ENCODE peak calls at places on chromosome 4, in eight cellular contexts. D is B cell, Q is astrocyte, K is fibroblast of villous mesenchyme, M is AG10803, X is heart right ventricle, R is left lung, E is GM23338. C is an unnamed sample.

GRCh38 chr4:151418385-151418784 is 9.4 kb downstream of the FHIP1A start:
- DNase-seq in D (no peak), Q (peak), K (peak), M (peak), X (no peak), R (no peak), E (no peak), C (no peak)

GRCh38 chr4:101774807-101775206 is 15.7 kb upstream of the BANK1 start:
- DNase-seq in D (no peak), Q (no peak), K (peak), M (peak), X (no peak), R (no peak), E (no peak), C (no peak)

GRCh38 chr4:136055360-136055759 is 1476.9 kb downstream of the PCDH18 start:
- DNase-seq in D (no peak), Q (no peak), K (no peak), M (no peak), X (no peak), R (no peak), E (no peak), C (no peak)

GRCh38 chr4:6917445-6918241 is 8.0 kb downstream of the TBC1D14 start:
- DNase-seq in D (peak), Q (no peak), K (peak), M (no peak), X (peak), R (peak), E (peak), C (no peak)

GRCh38 chr4:89109841-89110540 is 1.3 kb upstream of the TIGD2 start:
- DNase-seq in D (no peak), Q (no peak), K (no peak), M (no peak), X (no peak), R (no peak), E (peak), C (no peak)

GRCh38 chr4:71136071-71136470 is 142.6 kb downstream of the DCK start:
- DNase-seq in D (no peak), Q (no peak), K (no peak), M (no peak), X (no peak), R (no peak), E (no peak), C (no peak)

GRCh38 chr4:5051210-5051691 is at the start of gene STK32B:
- DNase-seq in D (peak), Q (peak), K (peak), M (peak), X (peak), R (peak), E (peak), C (peak)

GRCh38 chr4:26330946-26331345 is 10.1 kb downstream of the RBPJ start:
- DNase-seq in D (no peak), Q (no peak), K (no peak), M (no peak), X (no peak), R (no peak), E (peak), C (no peak)

GRCh38 chr4:1215347-1216075 is 33.4 kb downstream of the CTBP1 start:
- DNase-seq in D (no peak), Q (no peak), K (no peak), M (no peak), X (no peak), R (no peak), E (no peak), C (no peak)

GRCh38 chr4:95415346-95415771 is 133.4 kb downstream of the UNC5C start:
- DNase-seq in D (no peak), Q (peak), K (peak), M (no peak), X (no peak), R (no peak), E (no peak), C (no peak)

GRCh38 chr4:25938251-25939186 is 24.5 kb downstream of the SMIM20 start:
- DNase-seq in D (no peak), Q (peak), K (peak), M (peak), X (peak), R (no peak), E (no peak), C (no peak)

GRCh38 chr4:123616970-123617392 is 220.4 kb downstream of the SPRY1 start:
- DNase-seq in D (peak), Q (no peak), K (peak), M (peak), X (peak), R (peak), E (peak), C (no peak)

GRCh38 chr4:25160714-25161598 is 707 bp upstream of the SEPSECS start:
- DNase-seq in D (no peak), Q (no peak), K (peak), M (no peak), X (no peak), R (no peak), E (no peak), C (no peak)

GRCh38 chr4:73539386-73539785 is 57.8 kb downstream of the AFM start:
- DNase-seq in D (no peak), Q (no peak), K (peak), M (peak), X (no peak), R (no peak), E (no peak), C (no peak)

GRCh38 chr4:94472056-94472826 is 20.5 kb downstream of the PDLIM5 start:
- DNase-seq in D (no peak), Q (peak), K (no peak), M (peak), X (no peak), R (no peak), E (no peak), C (no peak)

GRCh38 chr4:180449395-180449956 is 1793.7 kb upstream of the TENM3 start:
- DNase-seq in D (no peak), Q (peak), K (no peak), M (no peak), X (no peak), R (no peak), E (peak), C (no peak)

GRCh38 chr4:61070269-61070668 is 129.9 kb upstream of the ADGRL3 start:
- DNase-seq in D (no peak), Q (no peak), K (no peak), M (no peak), X (no peak), R (no peak), E (no peak), C (no peak)

GRCh38 chr4:102526532-102526931 is 25.4 kb downstream of the NFKB1 start:
- DNase-seq in D (no peak), Q (no peak), K (no peak), M (no peak), X (no peak), R (no peak), E (no peak), C (no peak)

GRCh38 chr4:52198356-52198755 is 147.3 kb downstream of the SPATA18 start:
- DNase-seq in D (no peak), Q (no peak), K (no peak), M (peak), X (no peak), R (no peak), E (no peak), C (no peak)

GRCh38 chr4:165464338-165464737 is 85.5 kb downstream of the CPE start:
- DNase-seq in D (peak), Q (no peak), K (no peak), M (no peak), X (no peak), R (no peak), E (no peak), C (no peak)

DNA sequence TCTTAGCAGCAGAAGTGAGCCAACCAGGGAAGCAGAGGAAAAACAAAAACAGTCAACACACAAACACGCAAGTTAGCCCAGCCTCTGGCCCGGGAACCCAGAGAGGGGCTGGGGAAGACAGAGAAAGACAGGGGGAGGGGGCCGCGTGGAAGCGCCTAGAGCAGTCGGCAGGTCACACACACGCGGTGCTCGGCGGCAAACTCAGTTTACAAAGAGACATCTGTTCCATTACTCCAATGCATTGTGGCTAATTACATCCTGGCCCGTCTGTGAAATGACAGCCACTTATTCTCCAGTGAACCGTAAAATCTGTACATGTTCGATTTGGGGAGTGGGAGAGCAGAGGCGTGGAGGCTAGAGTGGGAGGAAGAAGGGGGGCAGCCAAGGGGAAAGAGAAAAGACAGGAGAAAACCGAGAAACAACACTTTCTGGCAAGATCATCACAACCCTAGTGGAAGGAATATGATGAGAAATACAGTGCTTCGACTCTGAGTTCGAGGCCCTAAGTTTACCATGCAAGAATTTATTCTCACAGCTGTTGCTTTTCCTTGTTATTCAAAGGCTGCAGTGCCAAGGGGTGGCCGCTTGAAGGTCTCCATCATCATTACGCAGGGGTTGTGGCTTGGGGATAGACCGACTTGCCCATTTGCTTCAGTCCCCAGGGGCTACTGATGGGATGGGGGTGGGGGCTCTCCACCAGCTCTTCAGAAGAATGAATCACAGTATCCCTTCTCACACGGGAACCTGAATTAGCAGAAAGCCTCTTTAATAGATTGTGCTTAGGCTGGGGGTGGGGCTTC is 167.7 kb downstream of the MGST2 start:
- DNase-seq in D (no peak), Q (no peak), K (no peak), M (no peak), X (no peak), R (no peak), E (peak), C (no peak)
- TF ChIP-seq CTCF in D (no peak), Q (no peak), K (no peak), M (no peak), X (no peak), R (no peak), E (no peak), C (no peak)

DNA sequence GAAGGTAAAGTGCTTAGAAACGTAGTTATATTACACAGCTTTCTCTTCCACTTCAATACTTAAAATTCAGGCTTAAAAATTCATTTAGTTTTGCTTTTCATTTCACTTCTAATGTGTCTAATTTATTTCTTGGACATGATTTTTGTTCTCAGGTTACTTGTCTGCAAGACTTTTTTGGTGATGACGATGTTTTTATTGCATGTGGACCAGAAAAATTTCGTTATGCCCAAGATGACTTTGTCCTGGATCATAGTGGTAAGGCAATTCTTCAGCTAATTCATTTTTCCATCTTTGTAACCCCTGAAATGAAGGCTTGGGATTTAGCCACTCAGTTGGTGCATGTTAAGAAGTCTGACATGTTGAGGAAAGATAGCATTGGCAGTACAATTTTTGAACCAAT is 114.7 kb downstream of the DCLK2 start:
- DNase-seq in D (no peak), Q (no peak), K (no peak), M (peak), X (no peak), R (no peak), E (no peak), C (no peak)
- TF ChIP-seq CTCF in D (no peak), Q (no peak), K (no peak), M (no peak), X (no peak), R (no peak), E (no peak), C (no peak)

DNA sequence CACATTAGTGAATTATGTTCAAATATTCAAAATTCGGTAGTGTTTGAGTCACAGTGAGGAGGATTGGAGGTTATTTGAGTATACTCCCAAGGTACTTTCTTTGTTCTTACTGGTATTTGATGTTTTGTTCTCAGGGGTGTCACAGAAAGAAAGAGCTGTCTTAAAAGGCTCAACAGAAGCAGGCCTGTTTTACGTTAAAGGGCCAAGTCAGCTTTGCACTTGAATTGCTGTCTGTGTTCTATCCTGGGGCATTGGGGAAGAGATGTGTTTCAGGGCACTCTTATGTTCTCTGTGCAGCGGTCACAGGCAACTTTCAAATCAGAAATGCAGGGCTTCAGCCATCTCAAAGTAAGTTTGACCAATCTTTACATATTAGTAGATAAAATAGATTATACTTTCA is 1113.1 kb upstream of the LCORL start:
- DNase-seq in D (no peak), Q (no peak), K (no peak), M (no peak), X (no peak), R (no peak), E (peak), C (no peak)
- TF ChIP-seq CTCF in D (no peak), Q (no peak), K (no peak), M (no peak), X (no peak), R (no peak), E (no peak), C (no peak)

GRCh38 chr4:137531951-137532868 is at the start of gene PCDH18:
- DNase-seq in D (no peak), Q (peak), K (peak), M (peak), X (peak), R (peak), E (peak), C (no peak)

GRCh38 chr4:137529432-137529831 is 2.9 kb downstream of the PCDH18 start:
- DNase-seq in D (no peak), Q (no peak), K (no peak), M (no peak), X (no peak), R (no peak), E (no peak), C (no peak)

GRCh38 chr4:137532869-137533236 is 559 bp upstream of the PCDH18 start:
- DNase-seq in D (no peak), Q (peak), K (peak), M (no peak), X (no peak), R (no peak), E (peak), C (no peak)

GRCh38 chr4:137530176-137530575 is 2.1 kb downstream of the PCDH18 start:
- DNase-seq in D (no peak), Q (peak), K (peak), M (peak), X (no peak), R (no peak), E (no peak), C (no peak)

DNA sequence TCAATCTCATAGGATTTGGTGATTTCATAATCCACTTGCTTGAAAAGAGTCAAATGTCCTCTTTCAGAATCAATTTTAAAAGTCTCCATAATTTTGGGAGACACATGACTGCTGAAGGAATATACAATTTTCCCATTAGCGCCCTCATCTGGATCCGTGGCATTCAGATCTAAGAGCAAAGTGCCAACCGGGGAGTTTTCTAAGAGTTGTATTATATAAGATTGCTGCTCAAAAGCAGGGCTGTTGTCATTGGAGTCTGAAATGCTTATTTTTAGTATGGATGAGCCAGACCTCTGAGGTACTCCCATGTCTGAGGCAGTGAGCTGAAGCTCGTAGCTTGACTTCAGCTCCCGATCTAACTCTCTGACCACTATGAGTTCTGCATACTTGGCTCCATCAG is 1.2 kb downstream of the PCDH18 start:
- DNase-seq in D (no peak), Q (no peak), K (peak), M (peak), X (no peak), R (no peak), E (peak), C (no peak)
- TF ChIP-seq CTCF in D (no peak), Q (peak), K (peak), M (peak), X (peak), R (no peak), E (peak), C (peak)

GRCh38 chr4:153020460-153020859 is 84.3 kb downstream of the FHDC1 start:
- DNase-seq in D (no peak), Q (no peak), K (no peak), M (no peak), X (no peak), R (no peak), E (no peak), C (no peak)

GRCh38 chr4:153018716-153019115 is 82.6 kb downstream of the FHDC1 start:
- DNase-seq in D (no peak), Q (no peak), K (no peak), M (no peak), X (no peak), R (no peak), E (no peak), C (no peak)

GRCh38 chr4:153018031-153018430 is 81.9 kb downstream of the FHDC1 start:
- DNase-seq in D (no peak), Q (no peak), K (no peak), M (no peak), X (no peak), R (no peak), E (no peak), C (no peak)

GRCh38 chr4:153022233-153022632 is 86.1 kb downstream of the FHDC1 start:
- DNase-seq in D (no peak), Q (no peak), K (no peak), M (no peak), X (no peak), R (peak), E (no peak), C (no peak)

DNA sequence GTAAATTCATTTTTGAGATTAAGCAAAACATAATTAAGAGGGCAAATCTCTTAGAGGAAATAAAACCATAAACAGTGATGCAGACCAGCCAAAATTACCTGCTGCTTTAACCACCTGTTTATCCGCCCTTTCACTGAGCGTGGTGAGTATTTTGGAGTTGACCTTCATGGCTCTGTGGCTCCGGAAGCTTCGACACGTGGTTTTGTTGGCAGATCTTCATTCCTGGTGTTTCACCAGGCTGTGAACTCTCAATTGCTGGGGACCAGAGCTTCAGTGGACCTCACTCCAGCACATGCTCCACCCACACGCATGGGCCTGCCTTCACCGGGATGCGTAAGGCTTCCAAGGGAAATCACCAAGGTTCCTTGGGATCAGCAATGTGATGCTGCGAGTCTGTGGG is 83.8 kb downstream of the FHDC1 start:
- DNase-seq in D (no peak), Q (no peak), K (no peak), M (no peak), X (no peak), R (no peak), E (no peak), C (no peak)
- TF ChIP-seq CTCF in D (no peak), Q (no peak), K (no peak), M (no peak), X (no peak), R (no peak), E (no peak), C (no peak)

DNA sequence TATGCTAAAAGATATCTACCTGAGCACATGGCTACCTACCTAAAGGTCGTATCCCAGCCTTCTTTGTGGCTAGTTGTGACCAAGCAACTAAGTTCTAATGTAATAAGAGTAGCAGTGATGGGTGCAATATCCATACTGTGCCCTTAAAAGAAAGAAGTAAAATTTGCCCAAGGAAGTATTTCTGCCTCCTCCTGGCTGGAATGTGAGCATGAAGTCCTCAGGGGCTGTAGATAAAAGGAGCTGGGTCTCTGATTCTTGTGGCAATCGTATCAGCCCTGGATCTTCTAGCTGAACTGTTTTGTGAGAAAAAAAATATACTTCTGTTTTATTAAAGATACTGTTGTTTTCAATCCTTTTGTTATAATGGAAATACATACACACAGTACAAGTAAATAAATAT is 217.4 kb downstream of the GPAT3 start:
- DNase-seq in D (no peak), Q (no peak), K (no peak), M (no peak), X (no peak), R (no peak), E (peak), C (no peak)
- TF ChIP-seq CTCF in D (no peak), Q (no peak), K (no peak), M (peak), X (no peak), R (no peak), E (peak), C (no peak)

GRCh38 chr4:185204238-185204910 is 574 bp upstream of the CFAP97 start:
- DNase-seq in D (no peak), Q (no peak), K (no peak), M (no peak), X (no peak), R (no peak), E (no peak), C (no peak)
- TF ChIP-seq CTCF in D (no peak), Q (no peak), K (no peak), M (no peak), X (no peak), R (no peak), E (no peak), C (no peak)

GRCh38 chr4:15007201-15007600 is 4.9 kb downstream of the CPEB2 start:
- DNase-seq in D (no peak), Q (no peak), K (no peak), M (no peak), X (no peak), R (no peak), E (peak), C (no peak)

GRCh38 chr4:15003891-15004700 is 1.8 kb downstream of the CPEB2 start:
- DNase-seq in D (peak), Q (no peak), K (no peak), M (peak), X (peak), R (peak), E (peak), C (peak)

GRCh38 chr4:15005474-15006115 is 3.3 kb downstream of the CPEB2 start:
- DNase-seq in D (no peak), Q (no peak), K (no peak), M (no peak), X (no peak), R (no peak), E (no peak), C (no peak)

GRCh38 chr4:15004701-15005301 is 2.5 kb downstream of the CPEB2 start:
- DNase-seq in D (peak), Q (peak), K (peak), M (peak), X (peak), R (peak), E (peak), C (peak)

GRCh38 chr4:15006416-15007024 is 4.2 kb downstream of the CPEB2 start:
- DNase-seq in D (peak), Q (peak), K (peak), M (peak), X (no peak), R (no peak), E (no peak), C (no peak)
- TF ChIP-seq CTCF in D (peak), Q (peak), K (peak), M (peak), X (peak), R (peak), E (no peak), C (peak)

GRCh38 chr4:16764622-16765021 is 133.8 kb downstream of the LDB2 start:
- DNase-seq in D (no peak), Q (no peak), K (peak), M (no peak), X (no peak), R (no peak), E (peak), C (no peak)
- TF ChIP-seq CTCF in D (no peak), Q (peak), K (peak), M (peak), X (peak), R (peak), E (peak), C (peak)